ENCODE peak calls at places on chromosomes 7 and 10, in five cellular contexts. P is left ventricle myocardium superior, U is AG08395, H is GM20000, T is KG1. I is an unnamed sample.

GRCh38 chr7:126185959-126186580 is 1066.7 kb downstream of the GRM8 start:
- DNase-seq in P (no peak), U (no peak), H (no peak), T (no peak), I (no peak)

GRCh38 chr10:79101560-79101971 is 32.8 kb downstream of the ZMIZ1 start:
- DNase-seq in P (no peak), U (no peak), H (no peak), T (no peak), I (no peak)

GRCh38 chr10:79399242-79399831 is 46.1 kb downstream of the ZCCHC24 start:
- DNase-seq in P (peak), U (peak), H (no peak), T (no peak), I (no peak)

GRCh38 chr10:36489928-36490279 is 635.5 kb upstream of the ANKRD30A start:
- DNase-seq in P (no peak), U (peak), H (no peak), T (no peak), I (no peak)

GRCh38 chr10:5941579-5941978 is 35.8 kb downstream of the IL15RA start:
- DNase-seq in P (no peak), U (no peak), H (no peak), T (no peak), I (no peak)

GRCh38 chr10:103204353-103205255 is 11.5 kb upstream of the NT5C2 start:
- DNase-seq in P (no peak), U (no peak), H (no peak), T (no peak), I (no peak)

GRCh38 chr10:55203319-55203718 is 402.3 kb upstream of the PCDH15 start:
- DNase-seq in P (no peak), U (no peak), H (no peak), T (no peak), I (no peak)

GRCh38 chr7:28879105-28879504 is 79.0 kb downstream of the TRIL start:
- DNase-seq in P (no peak), U (no peak), H (no peak), T (no peak), I (no peak)

GRCh38 chr7:132063800-132064199 is 507.4 kb upstream of the PODXL start:
- DNase-seq in P (no peak), U (no peak), H (no peak), T (no peak), I (no peak)

GRCh38 chr7:69934475-69934903 is 336.2 kb downstream of the AUTS2 start:
- DNase-seq in P (no peak), U (no peak), H (no peak), T (no peak), I (no peak)

GRCh38 chr7:100590077-100590737 is 4.1 kb downstream of the FBXO24 start:
- DNase-seq in P (peak), U (no peak), H (no peak), T (no peak), I (no peak)

I was measured in AML-193.